ENCODE peak calls at places on chromosomes 16 and 17, in four cellular contexts. One of them, this sample, is unnamed.

GRCh38 chr17:29407856-29408255 is 17.7 kb downstream of the TAOK1 start:
- DNase-seq in H1: no peak
- DNase-seq in K562: no peak
- DNase-seq in HepG2: no peak
- DNase-seq in this sample: no peak

GRCh38 chr16:10895053-10895946 is 18.3 kb downstream of the CIITA start:
- DNase-seq in H1: peak; percentile 92
- DNase-seq in K562: peak; percentile 79
- DNase-seq in HepG2: peak; percentile 48
- DNase-seq in this sample: no peak

GRCh38 chr17:80861892-80862291 is 129.7 kb upstream of the CHMP6 start:
- DNase-seq in H1: no peak
- DNase-seq in K562: no peak
- DNase-seq in HepG2: no peak
- DNase-seq in this sample: no peak

GRCh38 chr17:79441607-79442006 is 169.2 kb downstream of the RBFOX3 start:
- DNase-seq in H1: no peak
- DNase-seq in K562: no peak
- DNase-seq in HepG2: no peak
- DNase-seq in this sample: no peak

GRCh38 chr17:21019976-21020575 is 22.7 kb downstream of the USP22 start:
- DNase-seq in H1: no peak
- DNase-seq in K562: no peak
- DNase-seq in HepG2: no peak
- DNase-seq in this sample: no peak

GRCh38 chr17:3959295-3959899 is 4.8 kb downstream of the ATP2A3 start:
- DNase-seq in H1: no peak
- DNase-seq in K562: peak; percentile 50
- DNase-seq in HepG2: peak; percentile 62
- DNase-seq in this sample: no peak

GRCh38 chr16:62041401-62041800 is 5.2 kb upstream of the CDH8 start:
- DNase-seq in H1: no peak
- DNase-seq in K562: no peak
- DNase-seq in HepG2: peak; percentile 40
- DNase-seq in this sample: no peak

GRCh38 chr17:64385187-64386083 is 5.2 kb downstream of the PECAM1 start:
- DNase-seq in H1: no peak
- DNase-seq in K562: peak; percentile 62
- DNase-seq in HepG2: peak; percentile 96
- DNase-seq in this sample: peak; percentile 66

GRCh38 chr16:16171332-16171919 is 51.9 kb downstream of the ABCC6 start:
- DNase-seq in H1: no peak
- DNase-seq in K562: no peak
- DNase-seq in HepG2: no peak
- DNase-seq in this sample: no peak

GRCh38 chr16:61555718-61556441 is 480.4 kb downstream of the CDH8 start:
- DNase-seq in H1: no peak
- DNase-seq in K562: no peak
- DNase-seq in HepG2: no peak
- DNase-seq in this sample: no peak

GRCh38 chr17:26773189-26774188 is 520.4 kb upstream of the WSB1 start:
- DNase-seq in H1: no peak
- DNase-seq in K562: no peak
- DNase-seq in HepG2: no peak
- DNase-seq in this sample: no peak

GRCh38 chr16:25689137-25689836 is 2.5 kb upstream of the HS3ST4 start:
- DNase-seq in H1: no peak
- DNase-seq in K562: no peak
- DNase-seq in HepG2: no peak
- DNase-seq in this sample: no peak

GRCh38 chr16:57271063-57271345 is 13.5 kb downstream of the PLLP start:
- DNase-seq in H1: no peak
- DNase-seq in K562: no peak
- DNase-seq in HepG2: no peak
- DNase-seq in this sample: no peak

GRCh38 chr16:12626411-12626810 is 177.3 kb downstream of the CPPED1 start:
- DNase-seq in H1: no peak
- DNase-seq in K562: no peak
- DNase-seq in HepG2: no peak
- DNase-seq in this sample: no peak

GRCh38 chr17:62965149-62965648 is 836 bp upstream of the TANC2 start:
- DNase-seq in H1: no peak
- DNase-seq in K562: no peak
- DNase-seq in HepG2: no peak
- DNase-seq in this sample: no peak

GRCh38 chr16:73199214-73199613 is 151.3 kb upstream of the ZFHX3 start:
- DNase-seq in H1: no peak
- DNase-seq in K562: no peak
- DNase-seq in HepG2: no peak
- DNase-seq in this sample: no peak

GRCh38 chr17:29661220-29661619 is 38.5 kb upstream of the CORO6 start:
- DNase-seq in H1: no peak
- DNase-seq in K562: no peak
- DNase-seq in HepG2: peak; percentile 75
- DNase-seq in this sample: no peak

GRCh38 chr17:36501963-36502362 is 15.5 kb downstream of the ZNHIT3 start:
- DNase-seq in H1: no peak
- DNase-seq in K562: no peak
- DNase-seq in HepG2: no peak
- DNase-seq in this sample: no peak

GRCh38 chr16:84175351-84176081 is 11.3 kb downstream of the TAF1C start:
- DNase-seq in H1: peak; percentile 90
- DNase-seq in K562: peak; percentile 85
- DNase-seq in HepG2: peak; percentile 65
- DNase-seq in this sample: peak; percentile 19

GRCh38 chr16:57720142-57720575 is 15.4 kb upstream of the KATNB1 start:
- DNase-seq in H1: peak; percentile 60
- DNase-seq in K562: peak; percentile 70
- DNase-seq in HepG2: peak; percentile 72
- DNase-seq in this sample: no peak

GRCh38 chr17:73710095-73710592 is 65.9 kb upstream of the SDK2 start:
- DNase-seq in H1: peak; percentile 93
- DNase-seq in K562: peak; percentile 84
- DNase-seq in HepG2: peak; percentile 54
- DNase-seq in this sample: peak; percentile 5

GRCh38 chr17:45363498-45363897 is 46.7 kb upstream of the MAP3K14 start:
- DNase-seq in H1: no peak
- DNase-seq in K562: no peak
- DNase-seq in HepG2: no peak
- DNase-seq in this sample: no peak

GRCh38 chr16:81855552-81856153 is 76.6 kb downstream of the PLCG2 start:
- DNase-seq in H1: no peak
- DNase-seq in K562: no peak
- DNase-seq in HepG2: no peak
- DNase-seq in this sample: no peak
- H3K27ac ChIP-seq in H1: no peak overlapping the region
- H3K27ac ChIP-seq in K562: no peak overlapping the region
- H3K27ac ChIP-seq in HepG2: no peak overlapping the region
- H3K27ac ChIP-seq in this sample: no peak overlapping the region

GRCh38 chr17:8004899-8005298 is 2.5 kb downstream of the GUCY2D start:
- DNase-seq in H1: no peak
- DNase-seq in K562: no peak
- DNase-seq in HepG2: no peak
- DNase-seq in this sample: no peak

GRCh38 chr17:8001976-8002645 is at the start of gene GUCY2D:
- DNase-seq in H1: no peak
- DNase-seq in K562: no peak
- DNase-seq in HepG2: no peak
- DNase-seq in this sample: no peak

GRCh38 chr17:8005357-8005756 is 2.9 kb downstream of the GUCY2D start:
- DNase-seq in H1: no peak
- DNase-seq in K562: no peak
- DNase-seq in HepG2: no peak
- DNase-seq in this sample: no peak

GRCh38 chr17:8002646-8003593 is 505 bp downstream of the GUCY2D start:
- DNase-seq in H1: no peak
- DNase-seq in K562: no peak
- DNase-seq in HepG2: no peak
- DNase-seq in this sample: no peak

DNA sequence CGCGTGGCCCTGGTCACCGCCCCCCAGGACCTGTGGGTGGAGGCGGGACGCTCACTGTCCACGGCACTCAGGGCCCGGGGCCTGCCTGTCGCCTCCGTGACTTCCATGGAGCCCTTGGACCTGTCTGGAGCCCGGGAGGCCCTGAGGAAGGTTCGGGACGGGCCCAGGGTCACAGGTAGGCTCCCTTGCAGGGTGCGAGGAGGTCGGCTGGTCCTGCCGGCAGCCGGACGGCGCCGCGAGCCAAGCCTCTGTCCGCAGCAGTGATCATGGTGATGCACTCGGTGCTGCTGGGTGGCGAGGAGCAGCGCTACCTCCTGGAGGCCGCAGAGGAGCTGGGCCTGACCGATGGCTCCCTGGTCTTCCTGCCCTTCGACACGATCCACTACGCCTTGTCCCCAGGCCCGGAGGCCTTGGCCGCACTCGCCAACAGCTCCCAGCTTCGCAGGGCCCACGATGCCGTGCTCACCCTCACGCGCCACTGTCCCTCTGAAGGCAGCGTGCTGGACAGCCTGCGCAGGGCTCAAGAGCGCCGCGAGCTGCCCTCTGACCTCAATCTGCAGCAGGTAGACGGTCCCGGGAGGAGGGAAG is 1.3 kb downstream of the GUCY2D start:
- DNase-seq in H1: no peak
- DNase-seq in K562: no peak
- DNase-seq in HepG2: no peak
- DNase-seq in this sample: no peak
- TF ChIP-seq GABPA in H1: no peak
- TF ChIP-seq GABPA in K562: no peak
- TF ChIP-seq GABPA in HepG2: no peak
- TF ChIP-seq GABPA in this sample: no peak

GRCh38 chr17:31095239-31096105 is 695 bp downstream of the NF1 start:
- DNase-seq in H1: peak; percentile 88
- DNase-seq in K562: peak; percentile 82
- DNase-seq in HepG2: peak; percentile 7
- DNase-seq in this sample: no peak
- H3K27ac ChIP-seq in H1: peak overlapping the region; percentile 72
- H3K27ac ChIP-seq in K562: peak overlapping the region; percentile 93
- H3K27ac ChIP-seq in HepG2: peak overlapping the region; percentile 86
- H3K27ac ChIP-seq in this sample: peak overlapping the region; percentile 76

GRCh38 chr16:55700961-55701360 is 45.2 kb downstream of the SLC6A2 start:
- DNase-seq in H1: no peak
- DNase-seq in K562: no peak
- DNase-seq in HepG2: no peak
- DNase-seq in this sample: no peak

GRCh38 chr16:55701442-55702319 is 45.9 kb downstream of the SLC6A2 start:
- DNase-seq in H1: peak; percentile 73
- DNase-seq in K562: peak; percentile 75
- DNase-seq in HepG2: peak; percentile 73
- DNase-seq in this sample: no peak

GRCh38 chr16:55706739-55707487 is 51.1 kb downstream of the SLC6A2 start:
- DNase-seq in H1: no peak
- DNase-seq in K562: no peak
- DNase-seq in HepG2: no peak
- DNase-seq in this sample: no peak

GRCh38 chr16:55700067-55700466 is 44.3 kb downstream of the SLC6A2 start:
- DNase-seq in H1: no peak
- DNase-seq in K562: no peak
- DNase-seq in HepG2: no peak
- DNase-seq in this sample: no peak

GRCh38 chr16:55703003-55704001 is 47.5 kb downstream of the SLC6A2 start:
- DNase-seq in H1: no peak
- DNase-seq in K562: peak; percentile 21
- DNase-seq in HepG2: peak; percentile 74
- DNase-seq in this sample: no peak
- TF ChIP-seq GABPA in H1: no peak
- TF ChIP-seq GABPA in K562: no peak
- TF ChIP-seq GABPA in HepG2: no peak
- TF ChIP-seq GABPA in this sample: no peak

GRCh38 chr16:29737713-29738112 is 8.1 kb downstream of the C16orf54 start:
- DNase-seq in H1: no peak
- DNase-seq in K562: no peak
- DNase-seq in HepG2: no peak
- DNase-seq in this sample: no peak

GRCh38 chr16:29736764-29737163 is 9.0 kb downstream of the C16orf54 start:
- DNase-seq in H1: no peak
- DNase-seq in K562: no peak
- DNase-seq in HepG2: no peak
- DNase-seq in this sample: no peak

GRCh38 chr16:29738514-29738913 is 7.3 kb downstream of the C16orf54 start:
- DNase-seq in H1: no peak
- DNase-seq in K562: no peak
- DNase-seq in HepG2: no peak
- DNase-seq in this sample: peak; percentile 76

GRCh38 chr16:29736112-29736511 is 9.7 kb downstream of the C16orf54 start:
- DNase-seq in H1: no peak
- DNase-seq in K562: peak; percentile 15
- DNase-seq in HepG2: peak; percentile 42
- DNase-seq in this sample: no peak

GRCh38 chr16:29734826-29735225 is 11.0 kb downstream of the C16orf54 start:
- DNase-seq in H1: no peak
- DNase-seq in K562: no peak
- DNase-seq in HepG2: no peak
- DNase-seq in this sample: no peak
- H3K27ac ChIP-seq in H1: no peak overlapping the region
- H3K27ac ChIP-seq in K562: no peak overlapping the region
- H3K27ac ChIP-seq in HepG2: no peak overlapping the region
- H3K27ac ChIP-seq in this sample: no peak overlapping the region

GRCh38 chr17:53619025-53619424 is 203.7 kb upstream of the KIF2B start:
- DNase-seq in H1: no peak
- DNase-seq in K562: no peak
- DNase-seq in HepG2: no peak
- DNase-seq in this sample: no peak
- TF ChIP-seq GABPA in H1: no peak
- TF ChIP-seq GABPA in K562: no peak
- TF ChIP-seq GABPA in HepG2: no peak
- TF ChIP-seq GABPA in this sample: no peak